ENCODE peak calls at places on chromosomes 12 and 14, in four cellular contexts. X is right cardiac atrium; Y is effector memory CD4-positive, alpha-beta T cell; M is left ventricle myocardium inferior. D is an unnamed sample.

GRCh38 chr14:67187210-67187609 is 2.0 kb upstream of the GARIN2 start:
- DNase-seq in X (no peak), Y (no peak), M (no peak), D (no peak)

GRCh38 chr12:80314741-80315140 is 129.3 kb upstream of the PTPRQ start:
- DNase-seq in M (no peak), X (no peak), Y (no peak), D (no peak)

GRCh38 chr12:120538281-120539156 is 4.4 kb downstream of the RNF10 start:
- DNase-seq in M (peak; percentile 73), Y (no peak), X (peak; percentile 66), D (no peak)

GRCh38 chr14:72892879-72893635 is 844 bp downstream of the DPF3 start:
- DNase-seq in M (peak; percentile 26), Y (no peak), X (peak; percentile 23), D (no peak)

GRCh38 chr12:63319936-63320633 is 169.1 kb upstream of the AVPR1A start:
- DNase-seq in M (no peak), X (no peak), Y (no peak), D (no peak)

GRCh38 chr12:90163975-90164374 is 455.3 kb upstream of the ATP2B1 start:
- DNase-seq in Y (no peak), X (no peak), M (no peak), D (no peak)

GRCh38 chr12:107359382-107359781 is 266.0 kb upstream of the CRY1 start:
- DNase-seq in X (no peak), Y (no peak), M (no peak), D (no peak)

GRCh38 chr12:4506870-4507269 is 31.8 kb upstream of the RAD51AP1 start:
- DNase-seq in X (no peak), Y (no peak), M (no peak), D (no peak)

GRCh38 chr12:57237952-57238853 is 8.7 kb downstream of the SHMT2 start:
- DNase-seq in X (no peak), M (no peak), Y (no peak), D (no peak)

GRCh38 chr14:41280745-41281144 is 325.9 kb upstream of the LRFN5 start:
- DNase-seq in X (no peak), M (no peak), Y (no peak), D (no peak)

GRCh38 chr12:20028033-20028432 is 340.3 kb upstream of the PDE3A start:
- DNase-seq in M (no peak), Y (no peak), X (no peak), D (no peak)

GRCh38 chr12:12157424-12157823 is 86.7 kb downstream of the BCL2L14 start:
- DNase-seq in M (no peak), X (no peak), Y (no peak), D (no peak)

GRCh38 chr12:6341439-6342139 is at the start of gene TNFRSF1A:
- DNase-seq in Y (no peak), X (peak; percentile 79), M (peak; percentile 77), D (peak; percentile 79)

GRCh38 chr12:122681814-122682213 is 21.3 kb downstream of the HCAR2 start:
- DNase-seq in X (no peak), M (no peak), Y (no peak), D (no peak)

GRCh38 chr14:58245562-58245961 is 919 bp downstream of the PSMA3 start:
- DNase-seq in M (no peak), X (no peak), Y (no peak), D (no peak)

GRCh38 chr12:1863823-1864222 is 43.5 kb downstream of the LRTM2 start:
- DNase-seq in X (no peak), Y (no peak), M (no peak), D (no peak)

GRCh38 chr12:105921872-105922669 is 216.7 kb downstream of the NUAK1 start:
- DNase-seq in X (no peak), M (peak; percentile 52), Y (no peak), D (no peak)

GRCh38 chr12:13288501-13288900 is 92.0 kb downstream of the EMP1 start:
- DNase-seq in X (no peak), M (no peak), Y (no peak), D (no peak)

GRCh38 chr12:21813125-21813524 is 38.6 kb upstream of the KCNJ8 start:
- DNase-seq in M (no peak), Y (no peak), X (no peak), D (no peak)

GRCh38 chr14:34113991-34114390 is 163.1 kb upstream of the EGLN3 start:
- DNase-seq in Y (no peak), X (no peak), M (no peak), D (no peak)

GRCh38 chr14:34110531-34110930 is 159.7 kb upstream of the EGLN3 start:
- DNase-seq in Y (no peak), M (no peak), X (no peak), D (no peak)

GRCh38 chr14:34111933-34112332 is 161.1 kb upstream of the EGLN3 start:
- DNase-seq in M (no peak), Y (no peak), X (no peak), D (peak; percentile 65)

GRCh38 chr14:34111505-34111904 is 160.6 kb upstream of the EGLN3 start:
- DNase-seq in X (no peak), Y (no peak), M (no peak), D (no peak)

DNA sequence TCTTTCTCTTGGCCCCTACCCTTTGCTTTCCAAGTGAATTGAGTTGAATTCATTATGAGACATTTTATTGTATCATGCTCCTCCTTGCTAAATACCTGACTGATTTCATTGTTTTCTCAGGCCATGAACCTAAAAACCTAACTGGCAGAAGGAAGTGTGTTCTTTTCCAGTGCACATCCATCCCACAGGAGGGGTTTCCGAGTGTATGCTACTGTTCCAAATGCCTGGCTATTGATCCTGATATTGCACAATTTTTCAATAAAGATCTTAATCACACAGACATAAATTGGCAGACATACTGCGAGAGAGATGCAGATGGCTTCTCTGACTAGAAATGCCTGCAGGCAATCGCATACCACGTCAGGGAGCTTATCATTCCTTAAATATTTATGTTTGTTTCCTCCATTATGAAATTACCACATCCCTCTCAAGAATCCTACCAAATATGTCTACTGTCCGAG is 162.2 kb upstream of the EGLN3 start:
- DNase-seq in Y (no peak), X (no peak), M (no peak), D (peak; percentile 75)
- H3K4me3 ChIP-seq in Y (no peak overlapping the region), X (no peak overlapping the region), M (no peak overlapping the region), D (no peak overlapping the region)

GRCh38 chr12:58509116-58509885 is 411.0 kb downstream of the LRIG3 start:
- DNase-seq in Y (no peak), M (no peak), X (no peak), D (no peak)
- H3K27me3 ChIP-seq in Y (no peaks in the 10 kb centered on the region), M (no peaks in the 10 kb centered on the region), X (no peaks in the 10 kb centered on the region), D (no peaks in the 10 kb centered on the region)

GRCh38 chr14:20460458-20461229 is 590 bp downstream of the PIP4P1 start:
- DNase-seq in Y (peak; percentile 54), X (no peak), M (no peak), D (no peak)
- H3K4me1 ChIP-seq in Y (peaks cover 6% of the 10 kb centered on the region), X (peaks cover 5% of the 10 kb centered on the region), M (peaks cover 51% of the 10 kb centered on the region), D (peaks cover 13% of the 10 kb centered on the region)

GRCh38 chr14:63938198-63939005 is 85.6 kb downstream of the SYNE2 start:
- DNase-seq in X (no peak), M (no peak), Y (no peak), D (no peak)

GRCh38 chr14:63933701-63934100 is 80.9 kb downstream of the SYNE2 start:
- DNase-seq in M (no peak), Y (no peak), X (no peak), D (peak; percentile 61)

GRCh38 chr14:63928744-63929174 is 76.0 kb downstream of the SYNE2 start:
- DNase-seq in X (no peak), Y (no peak), M (no peak), D (no peak)

GRCh38 chr14:63939006-63939270 is 86.1 kb downstream of the SYNE2 start:
- DNase-seq in X (no peak), M (no peak), Y (no peak), D (no peak)

GRCh38 chr14:63933110-63933509 is 80.3 kb downstream of the SYNE2 start:
- DNase-seq in X (no peak), M (no peak), Y (no peak), D (peak; percentile 97)
- H3K4me3 ChIP-seq in X (no peak overlapping the region), M (no peak overlapping the region), Y (peak overlapping the region; percentile 6), D (no peak overlapping the region)

DNA sequence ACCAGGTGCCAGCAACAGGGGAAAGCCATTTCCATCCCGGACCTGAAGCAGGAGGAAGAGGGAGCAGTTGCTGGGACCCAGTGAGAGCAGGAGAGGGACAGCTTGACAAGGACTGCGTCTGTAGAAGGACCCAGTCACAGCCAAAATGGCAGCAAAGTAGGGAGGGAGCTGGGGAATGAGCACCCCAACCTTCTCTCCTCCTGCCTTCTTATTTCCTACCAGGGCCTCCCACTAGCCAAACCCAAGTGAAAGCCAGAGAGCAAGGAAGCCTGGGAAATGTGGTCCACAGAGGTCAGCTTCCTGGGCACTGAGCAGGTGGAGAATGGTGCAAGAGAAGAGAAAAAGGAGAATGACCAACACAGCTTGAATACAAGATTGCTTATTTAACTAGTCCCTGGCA is 108.5 kb upstream of the MYL2 start:
- DNase-seq in X (no peak), Y (no peak), M (no peak), D (no peak)
- H3K27me3 ChIP-seq in X (no peaks in the 10 kb centered on the region), Y (peaks cover 24% of the 10 kb centered on the region), M (peaks cover 95% of the 10 kb centered on the region), D (peaks cover 9% of the 10 kb centered on the region)

DNA sequence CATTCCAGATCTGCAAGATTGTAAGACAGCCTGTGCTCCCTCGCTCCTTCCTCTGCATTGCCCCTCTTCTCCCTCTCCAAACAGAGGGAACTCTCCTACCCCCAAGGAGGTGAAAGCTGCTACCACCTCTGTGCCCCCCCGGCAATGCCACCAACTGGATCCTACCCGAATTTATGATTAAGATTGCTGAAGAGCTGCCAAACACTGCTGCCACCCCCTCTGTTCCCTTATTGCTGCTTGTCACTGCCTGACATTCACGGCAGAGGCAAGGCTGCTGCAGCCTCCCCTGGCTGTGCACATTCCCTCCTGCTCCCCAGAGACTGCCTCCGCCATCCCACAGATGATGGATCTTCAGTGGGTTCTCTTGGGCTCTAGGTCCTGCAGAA is 37.4 kb downstream of the DAD1 start:
- DNase-seq in X (no peak), M (no peak), Y (no peak), D (no peak)
- H3K4me1 ChIP-seq in X (peaks cover 8% of the 10 kb centered on the region), M (peaks cover 36% of the 10 kb centered on the region), Y (peaks cover 95% of the 10 kb centered on the region), D (no peaks in the 10 kb centered on the region)

GRCh38 chr14:74218462-74218861 is 20.8 kb upstream of the VSX2 start:
- DNase-seq in X (no peak), Y (no peak), M (no peak), D (no peak)

GRCh38 chr14:74219806-74220205 is 19.4 kb upstream of the VSX2 start:
- DNase-seq in X (no peak), Y (no peak), M (no peak), D (no peak)

GRCh38 chr14:74219277-74219676 is 20.0 kb upstream of the VSX2 start:
- DNase-seq in Y (no peak), X (no peak), M (no peak), D (no peak)

GRCh38 chr14:74216671-74217070 is 22.6 kb upstream of the VSX2 start:
- DNase-seq in M (no peak), Y (no peak), X (no peak), D (no peak)

DNA sequence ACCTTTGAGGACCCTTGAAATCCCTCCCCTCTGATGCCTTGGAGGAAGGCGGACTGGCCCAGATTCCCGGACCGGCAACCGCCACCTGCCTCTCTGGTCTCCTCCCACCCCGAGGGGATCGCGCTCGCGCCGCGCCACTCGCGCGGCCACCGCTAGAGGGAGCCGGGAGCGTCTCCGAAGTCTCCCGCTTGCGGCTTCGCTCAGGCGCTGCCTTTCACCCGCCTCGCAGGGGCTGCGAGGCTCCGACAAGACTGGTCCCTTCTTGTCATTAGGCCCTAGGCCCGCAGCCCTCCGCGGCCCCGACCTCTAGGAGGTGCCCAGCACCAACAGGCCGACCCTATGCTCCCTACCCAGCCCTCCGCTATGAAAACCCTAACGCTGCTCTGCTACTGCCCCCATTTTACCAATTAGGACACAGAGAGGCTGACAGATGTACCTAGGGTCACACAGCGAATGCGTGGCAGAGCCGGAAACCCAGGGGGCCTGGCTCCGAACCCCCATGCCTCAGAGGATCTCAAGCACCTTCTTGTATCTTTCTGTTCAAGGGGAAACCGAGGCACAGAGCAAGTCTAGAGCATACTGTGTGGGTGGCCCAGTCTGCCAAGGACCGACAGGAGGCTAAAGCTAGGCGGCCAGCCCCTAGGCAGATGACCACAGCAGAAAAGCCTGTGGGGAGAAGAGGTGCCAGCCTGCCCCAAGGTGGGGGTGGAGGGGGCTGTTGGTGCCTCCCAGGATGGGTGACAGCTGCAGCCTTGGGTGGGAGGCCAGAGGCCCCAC is 21.4 kb upstream of the VSX2 start:
- DNase-seq in Y (peak; percentile 28), X (peak; percentile 73), M (peak; percentile 63), D (peak; percentile 90)
- H3K4me3 ChIP-seq in Y (peak overlapping the region; percentile 10), X (no peak overlapping the region), M (peak overlapping the region; percentile 46), D (peak overlapping the region; percentile 6)